ENCODE peak calls at places on chromosomes 7 and 10, in four cellular contexts. One of them, this sample, is unnamed.

GRCh38 chr10:21724695-21725371 is 190.8 kb downstream of the MLLT10 start:
- DNase-seq in GM12878: peak; percentile 59
- DNase-seq in HepG2: peak; percentile 98
- DNase-seq in K562: peak; percentile 63
- DNase-seq in this sample: peak; percentile 76

GRCh38 chr10:30111340-30111980 is 52.1 kb upstream of the JCAD start:
- DNase-seq in GM12878: no peak
- DNase-seq in HepG2: no peak
- DNase-seq in K562: no peak
- DNase-seq in this sample: no peak

GRCh38 chr10:88986549-88987242 is 3.9 kb upstream of the FAS start:
- DNase-seq in GM12878: no peak
- DNase-seq in HepG2: peak; percentile 19
- DNase-seq in K562: peak; percentile 12
- DNase-seq in this sample: peak; percentile 18

GRCh38 chr7:121449735-121450134 is 53.6 kb upstream of the FAM3C start:
- DNase-seq in GM12878: no peak
- DNase-seq in HepG2: no peak
- DNase-seq in K562: no peak
- DNase-seq in this sample: no peak

GRCh38 chr7:127532151-127532550 is 53.2 kb downstream of the GCC1 start:
- DNase-seq in GM12878: no peak
- DNase-seq in HepG2: no peak
- DNase-seq in K562: no peak
- DNase-seq in this sample: no peak

GRCh38 chr7:74627699-74628411 is 29.7 kb upstream of the GTF2I start:
- DNase-seq in GM12878: no peak
- DNase-seq in HepG2: peak; percentile 93
- DNase-seq in K562: no peak
- DNase-seq in this sample: peak; percentile 25

GRCh38 chr7:7761974-7762769 is 43.8 kb upstream of the RPA3 start:
- DNase-seq in GM12878: no peak
- DNase-seq in HepG2: no peak
- DNase-seq in K562: no peak
- DNase-seq in this sample: no peak

GRCh38 chr7:42090806-42091205 is 146.2 kb downstream of the GLI3 start:
- DNase-seq in GM12878: no peak
- DNase-seq in HepG2: no peak
- DNase-seq in K562: no peak
- DNase-seq in this sample: no peak

GRCh38 chr10:34235164-34235832 is 579.8 kb downstream of the PARD3 start:
- DNase-seq in GM12878: no peak
- DNase-seq in HepG2: no peak
- DNase-seq in K562: no peak
- DNase-seq in this sample: no peak

GRCh38 chr10:79241990-79242619 is 105.2 kb upstream of the PPIF start:
- DNase-seq in GM12878: no peak
- DNase-seq in HepG2: no peak
- DNase-seq in K562: peak; percentile 51
- DNase-seq in this sample: peak; percentile 54

GRCh38 chr10:90450797-90451196 is 407.0 kb downstream of the HTR7 start:
- DNase-seq in GM12878: no peak
- DNase-seq in HepG2: no peak
- DNase-seq in K562: no peak
- DNase-seq in this sample: no peak

GRCh38 chr7:38465946-38466345 is 165.2 kb downstream of the AMPH start:
- DNase-seq in GM12878: no peak
- DNase-seq in HepG2: no peak
- DNase-seq in K562: no peak
- DNase-seq in this sample: no peak

GRCh38 chr10:126233182-126233581 is 155.1 kb downstream of the ADAM12 start:
- DNase-seq in GM12878: no peak
- DNase-seq in HepG2: no peak
- DNase-seq in K562: no peak
- DNase-seq in this sample: no peak

GRCh38 chr7:67371429-67372305 is 375.0 kb downstream of the TYW1 start:
- DNase-seq in GM12878: peak; percentile 21
- DNase-seq in HepG2: peak; percentile 70
- DNase-seq in K562: peak; percentile 87
- DNase-seq in this sample: peak; percentile 86

GRCh38 chr10:18735711-18736110 is 76.5 kb downstream of the ARL5B start:
- DNase-seq in GM12878: no peak
- DNase-seq in HepG2: no peak
- DNase-seq in K562: no peak
- DNase-seq in this sample: no peak

GRCh38 chr10:11772575-11773288 is 30.6 kb downstream of the ECHDC3 start:
- DNase-seq in GM12878: no peak
- DNase-seq in HepG2: no peak
- DNase-seq in K562: no peak
- DNase-seq in this sample: no peak

GRCh38 chr10:113337142-113337541 is 215.7 kb upstream of the HABP2 start:
- DNase-seq in GM12878: no peak
- DNase-seq in HepG2: no peak
- DNase-seq in K562: no peak
- DNase-seq in this sample: no peak

GRCh38 chr7:54811016-54811924 is 52.3 kb upstream of the SEC61G start:
- DNase-seq in GM12878: no peak
- DNase-seq in HepG2: no peak
- DNase-seq in K562: no peak
- DNase-seq in this sample: no peak

GRCh38 chr10:104631946-104632345 is 9.1 kb upstream of the SORCS3 start:
- DNase-seq in GM12878: no peak
- DNase-seq in HepG2: no peak
- DNase-seq in K562: no peak
- DNase-seq in this sample: no peak

GRCh38 chr7:132773527-132773956 is 197.3 kb upstream of the PLXNA4 start:
- DNase-seq in GM12878: no peak
- DNase-seq in HepG2: no peak
- DNase-seq in K562: no peak
- DNase-seq in this sample: no peak

DNA sequence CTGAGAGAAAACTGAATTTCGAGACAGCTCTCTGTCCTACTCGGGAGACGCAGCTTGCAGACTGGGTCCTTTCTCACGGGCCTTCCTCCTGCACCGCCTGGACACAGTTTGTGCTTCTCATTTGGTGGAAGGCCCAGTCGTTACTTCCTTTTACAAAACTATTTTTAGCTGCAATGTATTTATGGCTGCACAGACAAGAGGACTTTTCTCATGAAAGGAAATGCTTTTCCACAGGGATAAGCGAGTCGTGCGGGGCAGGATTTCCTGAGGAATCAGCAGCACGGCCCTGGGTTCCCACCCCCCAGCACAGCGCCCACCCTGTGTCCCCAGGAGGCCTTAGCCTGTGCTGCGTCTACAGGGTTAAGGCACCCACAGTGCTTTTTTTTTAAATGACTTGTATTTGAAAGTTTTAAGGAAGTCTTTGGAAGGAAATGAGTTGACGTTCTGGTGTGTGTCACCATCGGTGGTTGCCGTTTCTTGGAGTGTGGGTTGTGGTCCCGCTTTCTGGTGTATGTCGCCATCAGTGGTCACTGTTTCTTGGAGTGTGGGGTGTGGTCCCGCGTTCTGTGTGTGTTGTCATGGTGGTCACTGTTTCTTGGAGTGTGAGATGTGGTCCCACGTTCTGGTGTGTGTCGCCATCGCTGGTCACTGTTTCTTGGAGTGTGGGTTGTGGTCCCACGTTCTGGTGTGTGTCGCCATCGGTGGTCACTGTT is 50.9 kb downstream of the INPP5A start:
- DNase-seq in GM12878: no peak
- DNase-seq in HepG2: no peak
- DNase-seq in K562: no peak
- DNase-seq in this sample: no peak
- TF ChIP-seq BHLHE40 in GM12878: no peak
- TF ChIP-seq BHLHE40 in HepG2: no peak
- TF ChIP-seq BHLHE40 in K562: no peak
- TF ChIP-seq BHLHE40 in this sample: no peak

GRCh38 chr7:106347229-106347833 is 62.5 kb upstream of the NAMPT start:
- DNase-seq in GM12878: no peak
- DNase-seq in HepG2: no peak
- DNase-seq in K562: no peak
- DNase-seq in this sample: no peak
- TF ChIP-seq SP1 in GM12878: no peak
- TF ChIP-seq SP1 in HepG2: no peak
- TF ChIP-seq SP1 in K562: no peak
- TF ChIP-seq SP1 in this sample: no peak

GRCh38 chr10:86664370-86665217 is 3.7 kb upstream of the LDB3 start:
- DNase-seq in GM12878: no peak
- DNase-seq in HepG2: no peak
- DNase-seq in K562: no peak
- DNase-seq in this sample: no peak
- TF ChIP-seq BHLHE40 in GM12878: no peak
- TF ChIP-seq BHLHE40 in HepG2: no peak
- TF ChIP-seq BHLHE40 in K562: no peak
- TF ChIP-seq BHLHE40 in this sample: no peak

DNA sequence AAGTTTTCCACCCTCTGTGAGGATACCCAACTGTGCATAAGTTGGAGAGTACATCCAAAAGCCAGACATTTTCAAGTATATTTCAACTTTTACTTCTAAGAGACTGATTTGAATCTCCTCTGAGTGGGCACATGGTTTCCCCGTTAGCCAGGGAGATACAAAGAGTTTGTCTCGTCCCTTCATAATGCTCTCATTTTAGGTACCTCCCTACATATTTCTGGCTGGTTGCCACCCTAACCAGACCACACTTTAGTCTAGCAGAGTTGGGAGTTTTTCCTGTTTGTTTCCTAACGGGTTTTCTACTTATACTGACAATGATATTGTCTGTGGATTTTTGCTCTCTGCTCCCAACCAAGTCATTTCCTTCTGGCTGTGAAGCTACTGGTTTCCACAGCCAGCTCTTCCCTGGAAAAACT is 180.3 kb downstream of the CCDC71L start:
- DNase-seq in GM12878: no peak
- DNase-seq in HepG2: no peak
- DNase-seq in K562: no peak
- DNase-seq in this sample: no peak
- TF ChIP-seq SP1 in GM12878: no peak
- TF ChIP-seq SP1 in HepG2: no peak
- TF ChIP-seq SP1 in K562: no peak
- TF ChIP-seq SP1 in this sample: no peak

DNA sequence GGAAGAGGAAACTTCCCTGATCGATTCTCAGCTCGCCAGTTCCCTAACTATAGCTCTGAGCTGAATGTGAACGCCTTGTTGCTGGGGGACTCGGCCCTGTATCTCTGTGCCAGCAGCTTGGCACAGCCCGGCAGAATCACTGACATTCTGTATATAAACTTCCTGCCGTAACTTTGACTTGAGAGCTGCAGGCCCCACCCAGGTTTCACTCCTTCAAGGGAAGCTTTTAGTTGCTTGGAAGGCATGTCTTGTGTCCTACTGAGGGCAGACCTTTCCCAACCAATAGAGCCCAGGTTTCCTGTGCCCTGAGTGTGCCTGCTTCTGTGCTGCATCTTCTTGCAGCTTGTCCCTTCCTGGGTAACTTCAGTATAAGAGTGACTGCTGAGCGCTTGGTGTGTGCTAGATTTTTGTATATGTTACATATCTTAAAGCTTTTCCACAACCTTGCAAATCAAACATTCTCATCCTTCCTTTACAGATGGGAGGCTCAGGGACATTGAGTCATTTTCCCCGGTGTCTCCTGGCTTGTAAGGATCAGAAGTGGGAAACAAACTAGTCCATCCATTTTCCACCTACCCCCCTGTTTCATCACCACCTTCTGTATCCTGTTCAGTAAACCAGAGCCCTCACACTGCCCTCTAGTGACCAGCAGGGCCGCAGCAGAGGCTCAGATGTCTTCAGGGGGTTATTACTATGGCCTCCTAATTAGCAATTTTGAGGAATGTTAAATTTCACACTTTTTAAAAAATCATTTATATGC is 225.2 kb upstream of the PRSS58 start:
- DNase-seq in GM12878: no peak
- DNase-seq in HepG2: peak; percentile 7
- DNase-seq in K562: peak; percentile 49
- DNase-seq in this sample: peak; percentile 62
- TF ChIP-seq BHLHE40 in GM12878: no peak
- TF ChIP-seq BHLHE40 in HepG2: no peak
- TF ChIP-seq BHLHE40 in K562: no peak
- TF ChIP-seq BHLHE40 in this sample: no peak

DNA sequence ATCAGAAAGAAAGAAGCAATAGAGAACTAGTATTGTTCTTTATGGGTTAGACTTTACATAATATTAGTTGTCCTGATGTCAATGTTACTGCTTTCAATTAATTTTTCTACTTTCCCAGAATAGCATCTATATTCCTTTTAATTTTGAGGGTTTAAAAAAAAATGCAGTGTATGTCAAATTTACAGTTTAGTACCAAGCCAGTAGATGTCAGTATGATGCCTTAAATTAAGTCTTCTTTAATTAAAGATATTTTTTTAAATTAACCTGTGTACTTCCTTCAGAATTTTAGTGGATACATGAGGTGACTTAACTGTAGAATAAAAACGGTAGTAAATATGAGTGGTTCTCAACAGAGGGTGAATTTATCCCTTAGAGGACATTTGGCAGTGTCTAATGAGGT is 35.2 kb upstream of the STOX1 start:
- DNase-seq in GM12878: no peak
- DNase-seq in HepG2: no peak
- DNase-seq in K562: no peak
- DNase-seq in this sample: no peak
- TF ChIP-seq SP1 in GM12878: no peak
- TF ChIP-seq SP1 in HepG2: no peak
- TF ChIP-seq SP1 in K562: no peak
- TF ChIP-seq SP1 in this sample: no peak